ENCODE peak calls at places on chromosomes 5 and 9, in four cellular contexts. One of them, this sample, is unnamed.

GRCh38 chr9:101566904-101567724 is 27.7 kb downstream of the PPP3R2 start:
- DNase-seq in HCT116: peak
- DNase-seq in K562: peak
- DNase-seq in breast epithelium: no peak
- DNase-seq in this sample: peak

GRCh38 chr5:142109356-142110045 is 922 bp downstream of the NDFIP1 start:
- DNase-seq in breast epithelium: no peak
- DNase-seq in K562: no peak
- DNase-seq in HCT116: no peak
- DNase-seq in this sample: no peak

GRCh38 chr9:115135786-115136185 is 17.8 kb upstream of the TNC start:
- DNase-seq in breast epithelium: no peak
- DNase-seq in HCT116: no peak
- DNase-seq in K562: no peak
- DNase-seq in this sample: no peak

GRCh38 chr5:15346738-15347137 is 153.2 kb upstream of the FBXL7 start:
- DNase-seq in breast epithelium: no peak
- DNase-seq in K562: no peak
- DNase-seq in HCT116: no peak
- DNase-seq in this sample: no peak

GRCh38 chr5:74424162-74424868 is 216.2 kb downstream of the ENC1 start:
- DNase-seq in K562: no peak
- DNase-seq in breast epithelium: peak
- DNase-seq in HCT116: no peak
- DNase-seq in this sample: peak

GRCh38 chr5:143355710-143356109 is 47.8 kb downstream of the NR3C1 start:
- DNase-seq in K562: peak
- DNase-seq in breast epithelium: peak
- DNase-seq in HCT116: peak
- DNase-seq in this sample: peak

GRCh38 chr9:76595645-76596044 is 136.7 kb downstream of the GCNT1 start:
- DNase-seq in breast epithelium: no peak
- DNase-seq in HCT116: no peak
- DNase-seq in K562: no peak
- DNase-seq in this sample: no peak

GRCh38 chr5:151153766-151154272 is 3.8 kb downstream of the ANXA6 start:
- DNase-seq in HCT116: no peak
- DNase-seq in breast epithelium: no peak
- DNase-seq in K562: no peak
- DNase-seq in this sample: no peak

GRCh38 chr5:64074533-64074932 is 91.1 kb upstream of the RNF180 start:
- DNase-seq in breast epithelium: no peak
- DNase-seq in HCT116: no peak
- DNase-seq in K562: peak
- DNase-seq in this sample: no peak

GRCh38 chr9:133353548-133353947 is 2.7 kb downstream of the SURF1 start:
- DNase-seq in HCT116: no peak
- DNase-seq in breast epithelium: no peak
- DNase-seq in K562: no peak
- DNase-seq in this sample: no peak
- TF ChIP-seq POLR2AphosphoS5 in HCT116: no peak
- TF ChIP-seq POLR2AphosphoS5 in breast epithelium: no peak
- TF ChIP-seq POLR2AphosphoS5 in K562: no peak
- TF ChIP-seq POLR2AphosphoS5 in this sample: no peak

GRCh38 chr9:73153793-73154227 is 2.1 kb downstream of the ANXA1 start:
- DNase-seq in HCT116: no peak
- DNase-seq in breast epithelium: no peak
- DNase-seq in K562: peak
- DNase-seq in this sample: no peak
- H3K27ac ChIP-seq in HCT116: peak
- H3K27ac ChIP-seq in breast epithelium: peak
- H3K27ac ChIP-seq in K562: peak
- H3K27ac ChIP-seq in this sample: no peak

GRCh38 chr9:112333639-112334318 is 360 bp upstream of the PTBP3 start:
- DNase-seq in HCT116: peak
- DNase-seq in breast epithelium: peak
- DNase-seq in K562: peak
- DNase-seq in this sample: peak
- TF ChIP-seq POLR2A in HCT116: no peak
- TF ChIP-seq POLR2A in breast epithelium: no peak
- TF ChIP-seq POLR2A in K562: no peak
- TF ChIP-seq POLR2A in this sample: no peak

DNA sequence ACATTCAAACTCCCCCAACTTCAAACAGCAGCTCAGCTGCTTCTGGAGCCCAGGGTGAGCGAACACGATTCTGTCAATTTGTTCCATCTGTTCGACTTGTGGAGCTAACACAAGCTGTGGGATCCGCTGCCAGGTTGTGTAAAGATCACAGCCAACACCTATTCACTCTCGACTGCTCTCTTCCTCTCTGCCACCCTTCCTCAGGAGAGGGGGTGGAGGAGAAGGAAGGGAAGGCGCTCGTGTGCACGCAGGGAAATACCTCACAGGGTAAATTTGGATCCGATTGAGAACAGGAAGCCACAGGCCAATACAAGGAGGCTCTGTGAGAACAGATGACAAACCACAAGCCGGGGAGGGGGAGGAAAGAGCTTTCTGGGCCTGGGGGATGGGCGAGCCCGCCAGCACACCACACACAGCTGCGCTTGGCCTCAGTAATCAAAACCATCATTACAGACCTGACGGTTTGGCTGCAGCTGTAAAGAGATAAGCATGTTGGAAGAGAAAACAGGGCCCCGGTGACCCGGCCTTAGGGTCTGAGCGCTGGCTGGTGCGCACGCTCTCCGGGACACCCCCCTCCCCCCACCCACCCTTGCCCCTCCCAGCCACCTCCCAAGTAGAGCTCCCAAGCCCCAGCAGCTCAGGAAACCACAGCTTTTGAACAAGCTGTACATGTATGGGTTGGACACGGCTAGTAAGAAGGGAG is 54.2 kb downstream of the PTCH1 start:
- DNase-seq in breast epithelium: peak
- DNase-seq in K562: peak
- DNase-seq in HCT116: no peak
- DNase-seq in this sample: peak
- TF ChIP-seq POLR2AphosphoS5 in breast epithelium: peak
- TF ChIP-seq POLR2AphosphoS5 in K562: peak
- TF ChIP-seq POLR2AphosphoS5 in HCT116: no peak
- TF ChIP-seq POLR2AphosphoS5 in this sample: peak

GRCh38 chr9:130002320-130002719 is 40.7 kb downstream of the FNBP1 start:
- DNase-seq in breast epithelium: peak
- DNase-seq in K562: no peak
- DNase-seq in HCT116: no peak
- DNase-seq in this sample: no peak
- H3K27ac ChIP-seq in breast epithelium: no peak
- H3K27ac ChIP-seq in K562: no peak
- H3K27ac ChIP-seq in HCT116: no peak
- H3K27ac ChIP-seq in this sample: no peak

GRCh38 chr9:124010303-124010664 is 1.3 kb upstream of the LHX2 start:
- DNase-seq in HCT116: no peak
- DNase-seq in K562: no peak
- DNase-seq in breast epithelium: no peak
- DNase-seq in this sample: no peak

GRCh38 chr9:124009835-124010226 is 1.7 kb upstream of the LHX2 start:
- DNase-seq in HCT116: no peak
- DNase-seq in breast epithelium: no peak
- DNase-seq in K562: no peak
- DNase-seq in this sample: no peak

GRCh38 chr9:124008307-124008854 is 3.2 kb upstream of the LHX2 start:
- DNase-seq in breast epithelium: no peak
- DNase-seq in K562: no peak
- DNase-seq in HCT116: peak
- DNase-seq in this sample: no peak

GRCh38 chr9:124007468-124008306 is 3.9 kb upstream of the LHX2 start:
- DNase-seq in K562: no peak
- DNase-seq in HCT116: no peak
- DNase-seq in breast epithelium: no peak
- DNase-seq in this sample: no peak

GRCh38 chr9:124008855-124009834 is 2.4 kb upstream of the LHX2 start:
- DNase-seq in K562: no peak
- DNase-seq in HCT116: no peak
- DNase-seq in breast epithelium: no peak
- DNase-seq in this sample: no peak
- TF ChIP-seq POLR2A in K562: no peak
- TF ChIP-seq POLR2A in HCT116: no peak
- TF ChIP-seq POLR2A in breast epithelium: no peak
- TF ChIP-seq POLR2A in this sample: no peak

GRCh38 chr9:22446950-22447606 is 454 bp downstream of the DMRTA1 start:
- DNase-seq in HCT116: no peak
- DNase-seq in K562: no peak
- DNase-seq in breast epithelium: no peak
- DNase-seq in this sample: peak
- TF ChIP-seq POLR2AphosphoS5 in HCT116: no peak
- TF ChIP-seq POLR2AphosphoS5 in K562: no peak
- TF ChIP-seq POLR2AphosphoS5 in breast epithelium: no peak
- TF ChIP-seq POLR2AphosphoS5 in this sample: peak

GRCh38 chr5:153718713-153719112 is 228.2 kb downstream of the GRIA1 start:
- DNase-seq in HCT116: no peak
- DNase-seq in breast epithelium: no peak
- DNase-seq in K562: no peak
- DNase-seq in this sample: no peak
- H3K27ac ChIP-seq in HCT116: no peak
- H3K27ac ChIP-seq in breast epithelium: no peak
- H3K27ac ChIP-seq in K562: no peak
- H3K27ac ChIP-seq in this sample: no peak